ENCODE peak calls at places on chromosome 20, in seven cellular contexts. One of them, this sample, is unnamed.

GRCh38 chr20:16675165-16675564 is 54.7 kb upstream of the SNRPB2 start:
- DNase-seq in fibroblast of mammary gland: no peak
- DNase-seq in coronary artery: no peak
- DNase-seq in fibroblast of pulmonary artery: no peak
- DNase-seq in tibial artery: no peak
- DNase-seq in AG09319: no peak
- DNase-seq in CD8-positive, alpha-beta T cell: no peak
- DNase-seq in this sample: no peak

GRCh38 chr20:50041238-50041915 is 58.6 kb downstream of the SNAI1 start:
- DNase-seq in fibroblast of pulmonary artery: no peak
- DNase-seq in fibroblast of mammary gland: no peak
- DNase-seq in coronary artery: no peak
- DNase-seq in CD8-positive, alpha-beta T cell: no peak
- DNase-seq in tibial artery: no peak
- DNase-seq in AG09319: no peak
- DNase-seq in this sample: no peak

GRCh38 chr20:62501801-62502495 is 26.2 kb upstream of the GATA5 start:
- DNase-seq in fibroblast of pulmonary artery: peak
- DNase-seq in tibial artery: no peak
- DNase-seq in CD8-positive, alpha-beta T cell: peak
- DNase-seq in fibroblast of mammary gland: peak
- DNase-seq in coronary artery: no peak
- DNase-seq in AG09319: no peak
- DNase-seq in this sample: no peak

GRCh38 chr20:3157817-3158216 is 1.8 kb downstream of the FASTKD5 start:
- DNase-seq in fibroblast of mammary gland: no peak
- DNase-seq in CD8-positive, alpha-beta T cell: no peak
- DNase-seq in fibroblast of pulmonary artery: no peak
- DNase-seq in AG09319: no peak
- DNase-seq in tibial artery: no peak
- DNase-seq in coronary artery: no peak
- DNase-seq in this sample: no peak

GRCh38 chr20:15310361-15310760 is 972.9 kb upstream of the FLRT3 start:
- DNase-seq in tibial artery: no peak
- DNase-seq in AG09319: peak
- DNase-seq in coronary artery: no peak
- DNase-seq in fibroblast of mammary gland: no peak
- DNase-seq in CD8-positive, alpha-beta T cell: no peak
- DNase-seq in fibroblast of pulmonary artery: peak
- DNase-seq in this sample: no peak

GRCh38 chr20:59629141-59630045 is 25.1 kb downstream of the PHACTR3 start:
- DNase-seq in CD8-positive, alpha-beta T cell: no peak
- DNase-seq in fibroblast of mammary gland: no peak
- DNase-seq in AG09319: no peak
- DNase-seq in tibial artery: no peak
- DNase-seq in fibroblast of pulmonary artery: no peak
- DNase-seq in coronary artery: no peak
- DNase-seq in this sample: no peak

GRCh38 chr20:58777657-58778056 is 73.0 kb downstream of the GNAS-AS1 start:
- DNase-seq in tibial artery: no peak
- DNase-seq in CD8-positive, alpha-beta T cell: no peak
- DNase-seq in AG09319: no peak
- DNase-seq in fibroblast of pulmonary artery: no peak
- DNase-seq in fibroblast of mammary gland: no peak
- DNase-seq in coronary artery: no peak
- DNase-seq in this sample: no peak

GRCh38 chr20:63500151-63500901 is 1.4 kb upstream of the EEF1A2 start:
- DNase-seq in fibroblast of pulmonary artery: no peak
- DNase-seq in fibroblast of mammary gland: no peak
- DNase-seq in CD8-positive, alpha-beta T cell: no peak
- DNase-seq in AG09319: no peak
- DNase-seq in tibial artery: no peak
- DNase-seq in coronary artery: no peak
- DNase-seq in this sample: no peak

GRCh38 chr20:50471231-50471630 is 39.0 kb upstream of the PTPN1 start:
- DNase-seq in coronary artery: no peak
- DNase-seq in fibroblast of pulmonary artery: no peak
- DNase-seq in fibroblast of mammary gland: no peak
- DNase-seq in CD8-positive, alpha-beta T cell: no peak
- DNase-seq in AG09319: no peak
- DNase-seq in tibial artery: no peak
- DNase-seq in this sample: no peak

GRCh38 chr20:37315293-37316110 is 26.0 kb downstream of the MANBAL start:
- DNase-seq in fibroblast of mammary gland: peak
- DNase-seq in coronary artery: peak
- DNase-seq in CD8-positive, alpha-beta T cell: no peak
- DNase-seq in fibroblast of pulmonary artery: peak
- DNase-seq in AG09319: peak
- DNase-seq in tibial artery: peak
- DNase-seq in this sample: no peak

GRCh38 chr20:1469925-1470571 is 3.4 kb upstream of the NSFL1C start:
- DNase-seq in fibroblast of pulmonary artery: peak
- DNase-seq in AG09319: peak
- DNase-seq in tibial artery: peak
- DNase-seq in coronary artery: peak
- DNase-seq in fibroblast of mammary gland: peak
- DNase-seq in CD8-positive, alpha-beta T cell: no peak
- DNase-seq in this sample: peak

GRCh38 chr20:13428684-13429083 is 207.6 kb downstream of the ISM1 start:
- DNase-seq in CD8-positive, alpha-beta T cell: no peak
- DNase-seq in fibroblast of pulmonary artery: no peak
- DNase-seq in fibroblast of mammary gland: no peak
- DNase-seq in coronary artery: no peak
- DNase-seq in tibial artery: no peak
- DNase-seq in AG09319: no peak
- DNase-seq in this sample: no peak

GRCh38 chr20:47786763-47787107 is 1.5 kb upstream of the SULF2 start:
- DNase-seq in fibroblast of mammary gland: no peak
- DNase-seq in CD8-positive, alpha-beta T cell: no peak
- DNase-seq in AG09319: no peak
- DNase-seq in coronary artery: no peak
- DNase-seq in fibroblast of pulmonary artery: no peak
- DNase-seq in tibial artery: no peak
- DNase-seq in this sample: no peak

GRCh38 chr20:47784256-47784598 is 1.1 kb downstream of the SULF2 start:
- DNase-seq in fibroblast of pulmonary artery: no peak
- DNase-seq in tibial artery: no peak
- DNase-seq in CD8-positive, alpha-beta T cell: no peak
- DNase-seq in coronary artery: no peak
- DNase-seq in fibroblast of mammary gland: no peak
- DNase-seq in AG09319: no peak
- DNase-seq in this sample: no peak

GRCh38 chr20:47785321-47785899 is at the start of gene SULF2:
- DNase-seq in tibial artery: no peak
- DNase-seq in CD8-positive, alpha-beta T cell: no peak
- DNase-seq in AG09319: no peak
- DNase-seq in coronary artery: no peak
- DNase-seq in fibroblast of pulmonary artery: peak
- DNase-seq in fibroblast of mammary gland: no peak
- DNase-seq in this sample: no peak

GRCh38 chr20:47784599-47785320 is 521 bp downstream of the SULF2 start:
- DNase-seq in AG09319: no peak
- DNase-seq in CD8-positive, alpha-beta T cell: no peak
- DNase-seq in fibroblast of mammary gland: peak
- DNase-seq in tibial artery: no peak
- DNase-seq in coronary artery: no peak
- DNase-seq in fibroblast of pulmonary artery: peak
- DNase-seq in this sample: no peak

GRCh38 chr20:47785900-47786762 is 850 bp upstream of the SULF2 start:
- DNase-seq in coronary artery: peak
- DNase-seq in fibroblast of mammary gland: peak
- DNase-seq in CD8-positive, alpha-beta T cell: no peak
- DNase-seq in tibial artery: peak
- DNase-seq in fibroblast of pulmonary artery: peak
- DNase-seq in AG09319: peak
- DNase-seq in this sample: no peak
- TF ChIP-seq CTCF in coronary artery: peak
- TF ChIP-seq CTCF in fibroblast of mammary gland: peak
- TF ChIP-seq CTCF in CD8-positive, alpha-beta T cell: no peak
- TF ChIP-seq CTCF in tibial artery: peak
- TF ChIP-seq CTCF in fibroblast of pulmonary artery: peak
- TF ChIP-seq CTCF in AG09319: peak
- TF ChIP-seq CTCF in this sample: peak

GRCh38 chr20:19807901-19808300 is 49.8 kb downstream of the RIN2 start:
- DNase-seq in tibial artery: no peak
- DNase-seq in AG09319: no peak
- DNase-seq in CD8-positive, alpha-beta T cell: no peak
- DNase-seq in fibroblast of mammary gland: no peak
- DNase-seq in fibroblast of pulmonary artery: no peak
- DNase-seq in coronary artery: no peak
- DNase-seq in this sample: no peak

GRCh38 chr20:19799325-19799724 is 41.3 kb downstream of the RIN2 start:
- DNase-seq in fibroblast of mammary gland: no peak
- DNase-seq in CD8-positive, alpha-beta T cell: no peak
- DNase-seq in fibroblast of pulmonary artery: no peak
- DNase-seq in tibial artery: no peak
- DNase-seq in coronary artery: no peak
- DNase-seq in AG09319: no peak
- DNase-seq in this sample: no peak

GRCh38 chr20:19802099-19802491 is 44.0 kb downstream of the RIN2 start:
- DNase-seq in fibroblast of pulmonary artery: no peak
- DNase-seq in CD8-positive, alpha-beta T cell: no peak
- DNase-seq in AG09319: no peak
- DNase-seq in coronary artery: no peak
- DNase-seq in tibial artery: no peak
- DNase-seq in fibroblast of mammary gland: no peak
- DNase-seq in this sample: no peak

GRCh38 chr20:19806806-19807691 is 49.0 kb downstream of the RIN2 start:
- DNase-seq in coronary artery: no peak
- DNase-seq in CD8-positive, alpha-beta T cell: no peak
- DNase-seq in tibial artery: no peak
- DNase-seq in AG09319: no peak
- DNase-seq in fibroblast of pulmonary artery: peak
- DNase-seq in fibroblast of mammary gland: peak
- DNase-seq in this sample: no peak

DNA sequence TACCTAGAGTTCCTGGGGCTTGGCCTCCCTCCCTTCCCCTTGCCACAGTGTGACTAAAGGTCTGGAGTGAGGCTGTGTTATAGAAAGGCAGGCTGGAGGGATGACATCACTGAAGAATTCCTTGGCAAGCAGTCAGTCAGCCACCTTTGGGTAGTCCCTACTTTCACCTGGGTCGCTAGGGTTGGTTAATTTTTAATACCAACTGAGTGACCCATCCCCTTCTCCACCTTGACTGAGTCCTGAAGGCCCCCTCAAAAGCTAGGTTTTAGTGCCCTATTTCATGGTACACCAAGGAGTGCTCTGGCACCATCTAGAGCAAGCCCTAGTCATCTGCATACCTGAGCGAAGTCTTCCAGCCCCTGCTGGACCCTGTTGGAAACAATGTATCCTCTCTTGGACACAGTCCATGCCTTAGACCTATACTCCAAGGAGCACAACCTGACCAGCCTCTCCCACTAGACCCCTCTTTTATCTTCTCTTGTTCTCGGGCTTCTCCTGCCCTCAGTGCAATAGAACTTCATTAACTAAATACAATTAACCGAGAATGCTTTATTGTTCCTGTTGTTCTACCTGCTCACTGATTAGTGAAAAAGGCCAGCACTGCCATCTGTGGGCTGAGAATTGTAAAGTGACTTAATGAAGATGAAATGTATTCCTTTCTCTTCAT is 44.6 kb downstream of the RIN2 start:
- DNase-seq in AG09319: no peak
- DNase-seq in coronary artery: no peak
- DNase-seq in fibroblast of mammary gland: no peak
- DNase-seq in fibroblast of pulmonary artery: no peak
- DNase-seq in CD8-positive, alpha-beta T cell: no peak
- DNase-seq in tibial artery: no peak
- DNase-seq in this sample: no peak
- TF ChIP-seq CTCF in AG09319: no peak
- TF ChIP-seq CTCF in coronary artery: no peak
- TF ChIP-seq CTCF in fibroblast of mammary gland: no peak
- TF ChIP-seq CTCF in fibroblast of pulmonary artery: no peak
- TF ChIP-seq CTCF in CD8-positive, alpha-beta T cell: no peak
- TF ChIP-seq CTCF in tibial artery: no peak
- TF ChIP-seq CTCF in this sample: no peak

GRCh38 chr20:46108435-46108841 is 9.7 kb upstream of the CD40 start:
- DNase-seq in fibroblast of mammary gland: no peak
- DNase-seq in AG09319: no peak
- DNase-seq in tibial artery: no peak
- DNase-seq in CD8-positive, alpha-beta T cell: no peak
- DNase-seq in fibroblast of pulmonary artery: no peak
- DNase-seq in coronary artery: no peak
- DNase-seq in this sample: no peak
- TF ChIP-seq CTCF in fibroblast of mammary gland: no peak
- TF ChIP-seq CTCF in AG09319: no peak
- TF ChIP-seq CTCF in tibial artery: no peak
- TF ChIP-seq CTCF in CD8-positive, alpha-beta T cell: no peak
- TF ChIP-seq CTCF in fibroblast of pulmonary artery: no peak
- TF ChIP-seq CTCF in coronary artery: no peak
- TF ChIP-seq CTCF in this sample: no peak

GRCh38 chr20:35002426-35003210 is 47.0 kb downstream of the MYH7B start:
- DNase-seq in coronary artery: no peak
- DNase-seq in tibial artery: no peak
- DNase-seq in fibroblast of pulmonary artery: no peak
- DNase-seq in CD8-positive, alpha-beta T cell: no peak
- DNase-seq in fibroblast of mammary gland: no peak
- DNase-seq in AG09319: no peak
- DNase-seq in this sample: no peak

GRCh38 chr20:35005463-35005961 is 49.8 kb downstream of the MYH7B start:
- DNase-seq in fibroblast of mammary gland: no peak
- DNase-seq in tibial artery: peak
- DNase-seq in AG09319: no peak
- DNase-seq in coronary artery: peak
- DNase-seq in CD8-positive, alpha-beta T cell: no peak
- DNase-seq in fibroblast of pulmonary artery: no peak
- DNase-seq in this sample: no peak

GRCh38 chr20:35003211-35004031 is 47.8 kb downstream of the MYH7B start:
- DNase-seq in fibroblast of pulmonary artery: no peak
- DNase-seq in fibroblast of mammary gland: no peak
- DNase-seq in tibial artery: no peak
- DNase-seq in coronary artery: no peak
- DNase-seq in CD8-positive, alpha-beta T cell: no peak
- DNase-seq in AG09319: no peak
- DNase-seq in this sample: no peak

GRCh38 chr20:35004749-35005462 is 49.2 kb downstream of the MYH7B start:
- DNase-seq in CD8-positive, alpha-beta T cell: no peak
- DNase-seq in fibroblast of mammary gland: no peak
- DNase-seq in tibial artery: peak
- DNase-seq in fibroblast of pulmonary artery: no peak
- DNase-seq in coronary artery: no peak
- DNase-seq in AG09319: no peak
- DNase-seq in this sample: no peak

DNA sequence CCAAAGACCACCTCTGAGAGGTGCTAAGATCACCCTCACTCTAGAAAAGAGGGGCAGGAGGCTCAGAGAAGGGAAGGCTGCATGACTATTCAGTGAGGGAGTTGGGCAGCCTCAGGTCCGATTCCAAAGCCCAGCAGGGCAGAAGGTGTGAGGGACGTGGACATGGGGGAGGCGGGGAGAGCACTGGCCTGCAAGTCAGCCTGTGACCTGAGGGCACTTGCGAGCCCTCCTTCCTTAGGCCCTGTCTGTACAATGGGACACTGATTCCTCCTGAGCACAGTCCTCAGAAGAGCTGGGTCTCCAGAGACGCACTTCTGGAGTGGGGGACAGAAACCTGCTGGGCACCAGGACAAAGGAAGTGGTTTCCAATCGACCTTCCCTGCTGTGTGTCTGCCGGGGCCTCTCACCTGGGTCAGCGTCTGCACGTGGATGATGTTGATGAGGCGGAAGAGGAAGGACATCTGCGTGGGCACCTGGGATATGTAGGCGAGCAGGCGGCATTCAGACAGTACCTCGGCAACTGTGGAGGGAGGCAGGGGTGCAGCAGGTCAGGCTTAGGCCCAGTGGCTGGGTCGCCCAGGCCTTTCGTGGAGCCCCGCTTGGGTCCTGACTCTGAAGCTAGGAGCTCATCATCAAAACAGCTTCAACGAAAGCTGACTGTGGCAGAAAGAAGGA is 48.5 kb downstream of the MYH7B start:
- DNase-seq in coronary artery: no peak
- DNase-seq in fibroblast of pulmonary artery: no peak
- DNase-seq in tibial artery: peak
- DNase-seq in AG09319: no peak
- DNase-seq in CD8-positive, alpha-beta T cell: no peak
- DNase-seq in fibroblast of mammary gland: no peak
- DNase-seq in this sample: no peak
- TF ChIP-seq CTCF in coronary artery: no peak
- TF ChIP-seq CTCF in fibroblast of pulmonary artery: no peak
- TF ChIP-seq CTCF in tibial artery: no peak
- TF ChIP-seq CTCF in AG09319: no peak
- TF ChIP-seq CTCF in CD8-positive, alpha-beta T cell: no peak
- TF ChIP-seq CTCF in fibroblast of mammary gland: no peak
- TF ChIP-seq CTCF in this sample: no peak